ENCODE peak calls at places on chromosomes 3 and 15, in ten cellular contexts. T, H, V, I, B, E, W, P, S and L are unnamed samples.

GRCh38 chr3:111852540-111852939 is 6.5 kb upstream of the PHLDB2 start:
- DNase-seq in T (no peak), H (no peak), V (no peak), I (no peak), B (no peak), E (no peak), W (peak; percentile 42), P (no peak), S (no peak), L (no peak)

GRCh38 chr15:68820205-68820588 is 498 bp downstream of the ANP32A start:
- DNase-seq in T (no peak), H (peak; percentile 70), V (no peak), I (peak; percentile 79), B (peak; percentile 33), E (peak; percentile 82), W (no peak), P (peak; percentile 59), S (peak; percentile 78), L (no peak)

GRCh38 chr3:14581334-14582072 is 41.4 kb upstream of the GRIP2 start:
- DNase-seq in T (no peak), H (no peak), V (no peak), I (no peak), B (no peak), E (no peak), W (no peak), P (no peak), S (no peak), L (no peak)

GRCh38 chr3:128549283-128550112 is 56.5 kb upstream of the GATA2 start:
- DNase-seq in T (no peak), H (no peak), V (no peak), I (no peak), B (peak; percentile 86), E (peak; percentile 87), W (peak; percentile 98), P (no peak), S (no peak), L (no peak)

GRCh38 chr3:34323517-34323916 is 525.1 kb downstream of the PDCD6IP start:
- DNase-seq in T (no peak), H (no peak), V (no peak), I (no peak), B (no peak), E (no peak), W (no peak), P (no peak), S (no peak), L (no peak)

GRCh38 chr15:72197045-72197459 is 535 bp downstream of the GRAMD2A start:
- DNase-seq in T (no peak), H (no peak), V (peak; percentile 49), I (no peak), B (no peak), E (peak; percentile 76), W (no peak), P (no peak), S (no peak), L (no peak)

GRCh38 chr3:10817506-10817905 is 1.5 kb downstream of the SLC6A11 start:
- DNase-seq in T (no peak), H (no peak), V (no peak), I (no peak), B (no peak), E (no peak), W (no peak), P (no peak), S (no peak), L (no peak)

GRCh38 chr15:80309769-80310384 is 57.9 kb upstream of the CTXND1 start:
- DNase-seq in T (no peak), H (no peak), V (peak; percentile 35), I (no peak), B (peak; percentile 39), E (no peak), W (peak; percentile 57), P (no peak), S (no peak), L (no peak)

GRCh38 chr15:69760263-69760855 is 307.7 kb downstream of the RPLP1 start:
- DNase-seq in T (no peak), H (no peak), V (no peak), I (peak; percentile 34), B (peak; percentile 90), E (no peak), W (peak; percentile 86), P (no peak), S (no peak), L (no peak)

GRCh38 chr3:195462308-195462610 is 19.4 kb upstream of the ACAP2 start:
- DNase-seq in T (no peak), H (no peak), V (no peak), I (no peak), B (no peak), E (no peak), W (no peak), P (no peak), S (no peak), L (no peak)

GRCh38 chr3:122322095-122323075 is 2.7 kb upstream of the CSTA start:
- DNase-seq in T (no peak), H (no peak), V (no peak), I (peak; percentile 57), B (no peak), E (no peak), W (no peak), P (no peak), S (no peak), L (no peak)

GRCh38 chr15:38781196-38781595 is 216.6 kb upstream of the RASGRP1 start:
- DNase-seq in T (no peak), H (no peak), V (no peak), I (no peak), B (peak; percentile 34), E (no peak), W (no peak), P (no peak), S (no peak), L (no peak)

GRCh38 chr3:53023072-53023823 is 22.6 kb downstream of the SFMBT1 start:
- DNase-seq in T (no peak), H (no peak), V (no peak), I (no peak), B (peak; percentile 71), E (no peak), W (no peak), P (no peak), S (no peak), L (no peak)

GRCh38 chr15:64151727-64152506 is at the start of gene SNX22:
- DNase-seq in T (no peak), H (peak; percentile 37), V (peak; percentile 51), I (peak; percentile 49), B (no peak), E (no peak), W (no peak), P (no peak), S (no peak), L (no peak)

GRCh38 chr3:61378321-61378720 is 127.1 kb upstream of the FHIT start:
- DNase-seq in T (no peak), H (no peak), V (no peak), I (no peak), B (no peak), E (no peak), W (no peak), P (no peak), S (no peak), L (no peak)

GRCh38 chr3:111596328-111596727 is 1.2 kb upstream of the ZBED2 start:
- DNase-seq in T (no peak), H (no peak), V (no peak), I (no peak), B (peak; percentile 46), E (no peak), W (no peak), P (no peak), S (no peak), L (no peak)

GRCh38 chr3:50212502-50212901 is 7.4 kb downstream of the SLC38A3 start:
- DNase-seq in T (no peak), H (no peak), V (peak; percentile 50), I (no peak), B (no peak), E (no peak), W (no peak), P (no peak), S (no peak), L (no peak)

GRCh38 chr3:8565376-8565775 is 63.8 kb downstream of the LMCD1 start:
- DNase-seq in T (no peak), H (no peak), V (no peak), I (no peak), B (no peak), E (no peak), W (no peak), P (no peak), S (no peak), L (no peak)

GRCh38 chr3:30256474-30256873 is 349.9 kb upstream of the TGFBR2 start:
- DNase-seq in T (no peak), H (no peak), V (no peak), I (no peak), B (peak; percentile 72), E (no peak), W (no peak), P (no peak), S (no peak), L (no peak)

GRCh38 chr3:52544937-52545336 is 8.5 kb downstream of the UQCC5 start:
- DNase-seq in T (no peak), H (no peak), V (no peak), I (no peak), B (no peak), E (no peak), W (no peak), P (no peak), S (no peak), L (no peak)

GRCh38 chr3:69012836-69013255 is 638 bp downstream of the EOGT start:
- DNase-seq in T (no peak), H (no peak), V (peak; percentile 47), I (peak; percentile 48), B (peak; percentile 59), E (no peak), W (peak; percentile 78), P (peak; percentile 17), S (peak; percentile 70), L (no peak)

GRCh38 chr15:92115834-92116233 is 262.3 kb downstream of the SLCO3A1 start:
- DNase-seq in T (no peak), H (no peak), V (no peak), I (no peak), B (no peak), E (no peak), W (no peak), P (no peak), S (no peak), L (no peak)

GRCh38 chr3:136184703-136185102 is 11.4 kb downstream of the MSL2 start:
- DNase-seq in T (no peak), H (no peak), V (no peak), I (no peak), B (no peak), E (no peak), W (peak; percentile 68), P (no peak), S (no peak), L (no peak)

GRCh38 chr3:149454746-149455145 is 19.8 kb upstream of the TM4SF4 start:
- DNase-seq in T (no peak), H (no peak), V (no peak), I (no peak), B (peak; percentile 78), E (no peak), W (peak; percentile 37), P (no peak), S (no peak), L (no peak)

GRCh38 chr3:51819709-51820406 is 40.8 kb upstream of the IQCF6 start:
- DNase-seq in T (peak; percentile 48), H (peak; percentile 45), V (peak; percentile 82), I (peak; percentile 57), B (no peak), E (no peak), W (no peak), P (no peak), S (no peak), L (no peak)

GRCh38 chr3:197224034-197224444 is 74.4 kb downstream of the DLG1 start:
- DNase-seq in T (no peak), H (no peak), V (no peak), I (no peak), B (peak; percentile 61), E (no peak), W (peak; percentile 74), P (no peak), S (no peak), L (peak; percentile 8)

GRCh38 chr15:31200735-31201151 is 99.2 kb upstream of the TRPM1 start:
- DNase-seq in T (no peak), H (peak; percentile 64), V (peak; percentile 76), I (peak; percentile 83), B (peak; percentile 53), E (no peak), W (peak; percentile 88), P (peak; percentile 36), S (peak; percentile 82), L (peak; percentile 52)

GRCh38 chr3:194395201-194395600 is 3.9 kb downstream of the GP5 start:
- DNase-seq in T (no peak), H (no peak), V (no peak), I (peak; percentile 30), B (peak; percentile 36), E (no peak), W (no peak), P (no peak), S (peak; percentile 48), L (no peak)